ENCODE peak calls at places on chromosomes 11 and 22, in seven cellular contexts. B is lower leg skin; A is HFF-Myc; G is choroid plexus epithelial cell; I is activated CD8-positive, alpha-beta T cell treated with anti-CD3 and anti-CD28 coated beads for 36 hours; O is WTC11; F is A549. S is an unnamed sample.

GRCh38 chr22:46039531-46039930 is 62.6 kb upstream of the WNT7B start:
- DNase-seq in B (no peak), A (no peak), G (no peak), I (no peak), O (no peak), F (no peak), S (no peak)

GRCh38 chr11:24513837-24514594 is 17.2 kb downstream of the LUZP2 start:
- DNase-seq in B (no peak), A (no peak), G (no peak), I (no peak), O (no peak), F (no peak), S (peak)

GRCh38 chr11:24391165-24391564 is 105.7 kb upstream of the LUZP2 start:
- DNase-seq in B (no peak), A (no peak), G (peak), I (no peak), O (no peak), F (no peak), S (no peak)

GRCh38 chr22:33526434-33527107 is 393.7 kb downstream of the LARGE1 start:
- DNase-seq in B (no peak), A (no peak), G (no peak), I (no peak), O (no peak), F (no peak), S (no peak)

GRCh38 chr11:77299528-77299993 is 1.9 kb downstream of the GDPD4 start:
- DNase-seq in B (no peak), A (no peak), G (no peak), I (no peak), O (no peak), F (peak), S (no peak)

GRCh38 chr11:109772846-109773400 is 320.3 kb upstream of the ZC3H12C start:
- DNase-seq in B (no peak), A (no peak), G (no peak), I (no peak), O (no peak), F (no peak), S (no peak)

GRCh38 chr11:102347526-102348331 is 715 bp downstream of the BIRC2 start:
- DNase-seq in B (no peak), A (no peak), G (peak), I (peak), O (no peak), F (no peak), S (no peak)

GRCh38 chr11:67577951-67578350 is 5.7 kb upstream of the GSTP1 start:
- DNase-seq in B (no peak), A (no peak), G (no peak), I (no peak), O (no peak), F (no peak), S (no peak)

GRCh38 chr11:65398362-65398910 is 12.0 kb downstream of the FRMD8 start:
- DNase-seq in B (no peak), A (no peak), G (no peak), I (no peak), O (no peak), F (no peak), S (no peak)

GRCh38 chr11:65399249-65399648 is 12.8 kb downstream of the FRMD8 start:
- DNase-seq in B (no peak), A (no peak), G (no peak), I (no peak), O (no peak), F (no peak), S (no peak)

GRCh38 chr11:65395961-65396530 is 9.6 kb downstream of the FRMD8 start:
- DNase-seq in B (no peak), A (no peak), G (no peak), I (no peak), O (no peak), F (no peak), S (no peak)

GRCh38 chr11:65399845-65400244 is 13.4 kb downstream of the FRMD8 start:
- DNase-seq in B (no peak), A (no peak), G (no peak), I (no peak), O (no peak), F (no peak), S (no peak)

DNA sequence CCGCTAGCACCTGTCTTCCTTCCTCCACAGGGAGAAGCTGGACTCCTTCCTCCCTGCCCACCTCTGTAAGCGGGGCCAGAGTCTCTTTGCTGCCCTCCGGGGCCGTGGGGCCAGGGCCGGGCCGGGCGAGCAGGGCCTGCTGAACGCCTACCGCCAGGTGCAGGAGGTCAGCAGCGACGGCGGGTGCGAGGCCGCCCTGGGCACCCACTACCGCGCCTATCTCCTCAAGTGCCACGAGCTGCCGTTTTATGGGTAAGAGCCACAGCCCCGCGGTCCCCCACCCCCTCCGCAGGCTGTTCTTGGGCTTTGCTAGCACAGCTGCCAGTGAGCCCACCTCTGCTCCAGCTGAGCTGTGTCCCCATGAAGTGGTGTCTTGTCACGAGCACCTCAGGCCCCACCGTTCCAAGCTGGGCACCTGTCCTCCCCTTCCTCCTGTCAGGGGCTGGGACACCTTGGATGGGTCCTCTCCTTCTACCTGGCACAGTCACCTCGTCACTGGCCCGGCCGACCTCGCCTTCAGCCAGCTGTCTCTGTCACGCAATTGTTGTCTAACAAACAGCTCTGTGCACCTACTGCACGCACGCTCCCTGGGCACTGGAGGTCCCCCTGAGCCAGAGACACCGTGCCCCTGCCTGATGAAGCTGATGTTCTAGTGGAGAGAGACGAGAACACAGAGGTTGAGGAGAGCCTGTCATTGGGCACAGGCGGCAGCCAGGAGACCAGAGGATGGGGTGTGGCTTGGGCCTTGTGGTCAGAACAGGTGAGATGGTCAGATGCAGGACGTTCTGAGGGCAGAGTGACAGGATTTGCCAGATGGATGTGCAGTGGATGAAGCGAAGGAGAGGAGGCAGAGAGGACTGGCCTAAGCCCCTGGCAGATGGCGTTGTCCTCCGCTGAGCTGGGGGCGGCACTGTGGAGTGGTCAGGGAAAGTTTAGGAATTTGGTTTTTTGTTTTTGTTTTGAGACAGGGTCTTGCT is 10.6 kb downstream of the FRMD8 start:
- DNase-seq in B (no peak), A (no peak), G (no peak), I (no peak), O (no peak), F (no peak), S (no peak)
- TF ChIP-seq CTCF in B (no peak), A (no peak), G (no peak), I (no peak), O (no peak), F (no peak), S (no peak)

GRCh38 chr22:37226514-37226913 is 14.2 kb upstream of the SSTR3 start:
- DNase-seq in B (no peak), A (no peak), G (no peak), I (peak), O (no peak), F (no peak), S (no peak)

GRCh38 chr22:37226087-37226486 is 13.8 kb upstream of the SSTR3 start:
- DNase-seq in B (no peak), A (no peak), G (no peak), I (no peak), O (no peak), F (no peak), S (no peak)

GRCh38 chr22:37224757-37225420 is 12.6 kb upstream of the SSTR3 start:
- DNase-seq in B (no peak), A (no peak), G (no peak), I (peak), O (no peak), F (no peak), S (no peak)

GRCh38 chr22:37223965-37224551 is 11.8 kb upstream of the SSTR3 start:
- DNase-seq in B (no peak), A (no peak), G (no peak), I (peak), O (no peak), F (no peak), S (peak)

GRCh38 chr22:37225481-37225880 is 13.2 kb upstream of the SSTR3 start:
- DNase-seq in B (no peak), A (no peak), G (peak), I (peak), O (no peak), F (no peak), S (no peak)
- TF ChIP-seq CTCF in B (no peak), A (peak), G (peak), I (no peak), O (no peak), F (no peak), S (peak)

DNA sequence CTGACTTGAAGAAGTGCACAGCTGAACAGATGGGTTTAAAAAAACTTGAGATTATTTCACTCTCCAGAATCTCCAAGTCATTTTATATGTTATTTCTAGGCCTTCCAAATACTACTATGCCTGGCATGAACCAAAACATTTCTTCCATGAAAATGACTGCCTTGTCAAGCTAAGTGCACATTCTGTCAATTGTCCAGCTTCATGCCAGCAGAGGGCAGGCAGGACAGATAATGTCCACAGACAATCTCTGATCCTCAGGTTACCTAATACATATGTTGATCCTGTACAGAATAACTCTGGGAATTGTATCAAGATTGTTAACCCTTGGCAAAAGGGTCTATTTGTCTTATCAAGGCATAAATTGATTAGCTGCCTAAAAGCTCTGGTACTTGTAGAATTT is 229.5 kb downstream of the AASDHPPT start:
- DNase-seq in B (no peak), A (no peak), G (peak), I (no peak), O (no peak), F (no peak), S (no peak)
- TF ChIP-seq CTCF in B (no peak), A (peak), G (peak), I (no peak), O (no peak), F (peak), S (no peak)

GRCh38 chr11:21511835-21512440 is 680.9 kb upstream of the ANO5 start:
- DNase-seq in B (no peak), A (no peak), G (peak), I (peak), O (peak), F (peak), S (peak)
- TF ChIP-seq CTCF in B (no peak), A (peak), G (peak), I (peak), O (peak), F (peak), S (peak)

GRCh38 chr11:20873054-20873453 is 203.7 kb downstream of the NELL1 start:
- DNase-seq in B (no peak), A (no peak), G (no peak), I (peak), O (peak), F (peak), S (peak)
- TF ChIP-seq CTCF in B (no peak), A (no peak), G (no peak), I (peak), O (peak), F (peak), S (no peak)

GRCh38 chr11:39374963-39375698 is 2084.3 kb downstream of the LRRC4C start:
- DNase-seq in B (no peak), A (no peak), G (peak), I (peak), O (no peak), F (peak), S (peak)
- TF ChIP-seq CTCF in B (no peak), A (no peak), G (peak), I (peak), O (peak), F (peak), S (peak)

DNA sequence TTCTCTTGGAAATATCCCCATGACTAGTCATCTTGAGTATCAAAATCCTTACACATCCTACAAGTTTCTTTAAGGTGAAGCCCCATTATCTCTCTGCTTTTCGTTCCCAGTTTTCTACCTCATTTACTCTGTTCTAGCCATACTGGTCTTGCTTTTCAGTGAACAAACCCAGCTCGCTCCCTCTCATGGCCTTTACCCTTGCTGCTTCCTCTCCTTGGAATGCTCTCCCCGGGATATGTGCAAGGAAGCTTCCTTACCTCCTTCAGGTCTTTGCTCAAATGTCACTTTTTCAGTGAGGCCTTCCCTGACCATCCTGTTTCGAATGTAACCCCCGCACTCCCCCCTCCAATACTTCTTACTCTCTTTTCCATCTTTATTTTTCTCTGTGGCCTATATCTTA is 331.8 kb downstream of the DYNC2H1 start:
- DNase-seq in B (no peak), A (no peak), G (no peak), I (no peak), O (no peak), F (no peak), S (no peak)
- TF ChIP-seq CTCF in B (no peak), A (no peak), G (no peak), I (no peak), O (no peak), F (no peak), S (no peak)

GRCh38 chr22:19058713-19059451 is 63.3 kb downstream of the DGCR2 start:
- DNase-seq in B (peak), A (no peak), G (no peak), I (no peak), O (no peak), F (no peak), S (no peak)
- TF ChIP-seq CTCF in B (no peak), A (no peak), G (no peak), I (no peak), O (no peak), F (no peak), S (no peak)